ENCODE peak calls at places on chromosomes 1 and 21, in five cellular contexts. One of them, this sample, is unnamed.

GRCh38 chr1:67821263-67821662 is 12.0 kb downstream of the GNG12 start:
- DNase-seq in HCT116: no peak
- DNase-seq in stomach: no peak
- DNase-seq in prostate gland: no peak
- DNase-seq in endothelial cell of umbilical vein: no peak
- DNase-seq in this sample: no peak

GRCh38 chr21:31509108-31510017 is 150.1 kb upstream of the SOD1 start:
- DNase-seq in HCT116: peak; percentile 67
- DNase-seq in endothelial cell of umbilical vein: no peak
- DNase-seq in stomach: no peak
- DNase-seq in prostate gland: no peak
- DNase-seq in this sample: no peak

GRCh38 chr1:55054396-55054795 is 15.0 kb downstream of the PCSK9 start:
- DNase-seq in stomach: no peak
- DNase-seq in endothelial cell of umbilical vein: no peak
- DNase-seq in HCT116: no peak
- DNase-seq in prostate gland: no peak
- DNase-seq in this sample: no peak

GRCh38 chr1:151993084-151993733 is 450 bp downstream of the S100A10 start:
- DNase-seq in prostate gland: no peak
- DNase-seq in endothelial cell of umbilical vein: no peak
- DNase-seq in HCT116: no peak
- DNase-seq in stomach: peak; percentile 42
- DNase-seq in this sample: no peak

GRCh38 chr1:28091043-28091781 is 2.8 kb upstream of the EYA3 start:
- DNase-seq in HCT116: peak; percentile 57
- DNase-seq in prostate gland: peak; percentile 79
- DNase-seq in stomach: peak; percentile 86
- DNase-seq in endothelial cell of umbilical vein: peak; percentile 81
- DNase-seq in this sample: peak; percentile 51

GRCh38 chr1:40692429-40692905 is 963 bp downstream of the NFYC start:
- DNase-seq in stomach: no peak
- DNase-seq in prostate gland: peak; percentile 12
- DNase-seq in HCT116: no peak
- DNase-seq in endothelial cell of umbilical vein: no peak
- DNase-seq in this sample: no peak

GRCh38 chr1:195663549-195664280 is 944.5 kb downstream of the KCNT2 start:
- DNase-seq in stomach: no peak
- DNase-seq in HCT116: peak; percentile 37
- DNase-seq in prostate gland: no peak
- DNase-seq in endothelial cell of umbilical vein: no peak
- DNase-seq in this sample: no peak

GRCh38 chr1:235416662-235417049 is 49.4 kb downstream of the TBCE start:
- DNase-seq in prostate gland: no peak
- DNase-seq in stomach: no peak
- DNase-seq in endothelial cell of umbilical vein: no peak
- DNase-seq in HCT116: no peak
- DNase-seq in this sample: no peak

GRCh38 chr1:237318748-237319147 is 276.8 kb downstream of the RYR2 start:
- DNase-seq in endothelial cell of umbilical vein: no peak
- DNase-seq in stomach: no peak
- DNase-seq in prostate gland: no peak
- DNase-seq in HCT116: no peak
- DNase-seq in this sample: no peak

GRCh38 chr1:1026599-1027413 is 6.9 kb downstream of the AGRN start:
- DNase-seq in stomach: no peak
- DNase-seq in endothelial cell of umbilical vein: no peak
- DNase-seq in HCT116: no peak
- DNase-seq in prostate gland: no peak
- DNase-seq in this sample: no peak

GRCh38 chr21:37828515-37828914 is 87.7 kb downstream of the KCNJ6 start:
- DNase-seq in prostate gland: no peak
- DNase-seq in HCT116: no peak
- DNase-seq in stomach: no peak
- DNase-seq in endothelial cell of umbilical vein: no peak
- DNase-seq in this sample: no peak

GRCh38 chr1:27380766-27381733 is 2.1 kb downstream of the CD164L2 start:
- DNase-seq in prostate gland: no peak
- DNase-seq in endothelial cell of umbilical vein: no peak
- DNase-seq in stomach: no peak
- DNase-seq in HCT116: no peak
- DNase-seq in this sample: no peak

GRCh38 chr1:82086739-82087138 is 286.0 kb downstream of the ADGRL2 start:
- DNase-seq in prostate gland: no peak
- DNase-seq in HCT116: no peak
- DNase-seq in stomach: no peak
- DNase-seq in endothelial cell of umbilical vein: no peak
- DNase-seq in this sample: no peak

GRCh38 chr1:23865543-23865930 is 2.6 kb downstream of the FUCA1 start:
- DNase-seq in stomach: peak; percentile 36
- DNase-seq in endothelial cell of umbilical vein: no peak
- DNase-seq in HCT116: peak; percentile 73
- DNase-seq in prostate gland: peak; percentile 7
- DNase-seq in this sample: peak; percentile 90

GRCh38 chr21:32412162-32412997 is at the start of gene EVA1C:
- DNase-seq in prostate gland: peak; percentile 64
- DNase-seq in endothelial cell of umbilical vein: peak; percentile 69
- DNase-seq in stomach: peak; percentile 83
- DNase-seq in HCT116: no peak
- DNase-seq in this sample: peak; percentile 53

GRCh38 chr1:172414331-172414730 is 6.2 kb upstream of the C1orf105 start:
- DNase-seq in HCT116: no peak
- DNase-seq in stomach: no peak
- DNase-seq in endothelial cell of umbilical vein: no peak
- DNase-seq in prostate gland: no peak
- DNase-seq in this sample: no peak

GRCh38 chr1:231734417-231734816 is 107.8 kb downstream of the DISC1 start:
- DNase-seq in stomach: no peak
- DNase-seq in prostate gland: no peak
- DNase-seq in HCT116: no peak
- DNase-seq in endothelial cell of umbilical vein: no peak
- DNase-seq in this sample: no peak

GRCh38 chr1:200379940-200380588 is 29.8 kb downstream of the ZNF281 start:
- DNase-seq in endothelial cell of umbilical vein: no peak
- DNase-seq in prostate gland: no peak
- DNase-seq in HCT116: no peak
- DNase-seq in stomach: no peak
- DNase-seq in this sample: no peak

GRCh38 chr1:88731475-88731874 is 47.4 kb downstream of the PKN2 start:
- DNase-seq in HCT116: no peak
- DNase-seq in prostate gland: peak; percentile 60
- DNase-seq in endothelial cell of umbilical vein: peak; percentile 85
- DNase-seq in stomach: no peak
- DNase-seq in this sample: no peak

GRCh38 chr21:29025328-29025713 is 853 bp downstream of the USP16 start:
- DNase-seq in prostate gland: no peak
- DNase-seq in HCT116: no peak
- DNase-seq in stomach: no peak
- DNase-seq in endothelial cell of umbilical vein: no peak
- DNase-seq in this sample: no peak

GRCh38 chr1:47710075-47711071 is 272.5 kb downstream of the FOXD2 start:
- DNase-seq in stomach: peak; percentile 83
- DNase-seq in HCT116: peak; percentile 28
- DNase-seq in prostate gland: peak; percentile 63
- DNase-seq in endothelial cell of umbilical vein: peak; percentile 56
- DNase-seq in this sample: peak; percentile 66

GRCh38 chr1:52727114-52727586 is 897 bp downstream of the ZYG11B start:
- DNase-seq in prostate gland: no peak
- DNase-seq in HCT116: no peak
- DNase-seq in endothelial cell of umbilical vein: peak; percentile 24
- DNase-seq in stomach: no peak
- DNase-seq in this sample: no peak

GRCh38 chr1:66012076-66012769 is 219.5 kb downstream of the PDE4B start:
- DNase-seq in endothelial cell of umbilical vein: no peak
- DNase-seq in HCT116: no peak
- DNase-seq in stomach: no peak
- DNase-seq in prostate gland: no peak
- DNase-seq in this sample: no peak

GRCh38 chr1:81804320-81804719 is 3.6 kb downstream of the ADGRL2 start:
- DNase-seq in endothelial cell of umbilical vein: peak; percentile 10
- DNase-seq in HCT116: no peak
- DNase-seq in prostate gland: no peak
- DNase-seq in stomach: no peak
- DNase-seq in this sample: no peak

GRCh38 chr1:61337981-61338848 is 255.9 kb downstream of the NFIA start:
- DNase-seq in HCT116: peak; percentile 73
- DNase-seq in stomach: peak; percentile 73
- DNase-seq in endothelial cell of umbilical vein: peak; percentile 93
- DNase-seq in prostate gland: peak; percentile 86
- DNase-seq in this sample: peak; percentile 74

GRCh38 chr1:32724678-32725594 is 22.4 kb upstream of the SYNC start:
- DNase-seq in prostate gland: no peak
- DNase-seq in HCT116: peak; percentile 66
- DNase-seq in endothelial cell of umbilical vein: peak; percentile 84
- DNase-seq in stomach: peak; percentile 58
- DNase-seq in this sample: no peak

GRCh38 chr1:209645574-209646452 is 6.4 kb downstream of the LAMB3 start:
- DNase-seq in HCT116: no peak
- DNase-seq in endothelial cell of umbilical vein: no peak
- DNase-seq in prostate gland: no peak
- DNase-seq in stomach: no peak
- DNase-seq in this sample: no peak

GRCh38 chr1:228005511-228006033 is 1.2 kb upstream of the WNT3A start:
- DNase-seq in endothelial cell of umbilical vein: no peak
- DNase-seq in prostate gland: no peak
- DNase-seq in HCT116: no peak
- DNase-seq in stomach: peak; percentile 11
- DNase-seq in this sample: peak; percentile 16

GRCh38 chr21:14785679-14786078 is 239.6 kb upstream of the SAMSN1 start:
- DNase-seq in stomach: no peak
- DNase-seq in HCT116: no peak
- DNase-seq in endothelial cell of umbilical vein: no peak
- DNase-seq in prostate gland: no peak
- DNase-seq in this sample: no peak

DNA sequence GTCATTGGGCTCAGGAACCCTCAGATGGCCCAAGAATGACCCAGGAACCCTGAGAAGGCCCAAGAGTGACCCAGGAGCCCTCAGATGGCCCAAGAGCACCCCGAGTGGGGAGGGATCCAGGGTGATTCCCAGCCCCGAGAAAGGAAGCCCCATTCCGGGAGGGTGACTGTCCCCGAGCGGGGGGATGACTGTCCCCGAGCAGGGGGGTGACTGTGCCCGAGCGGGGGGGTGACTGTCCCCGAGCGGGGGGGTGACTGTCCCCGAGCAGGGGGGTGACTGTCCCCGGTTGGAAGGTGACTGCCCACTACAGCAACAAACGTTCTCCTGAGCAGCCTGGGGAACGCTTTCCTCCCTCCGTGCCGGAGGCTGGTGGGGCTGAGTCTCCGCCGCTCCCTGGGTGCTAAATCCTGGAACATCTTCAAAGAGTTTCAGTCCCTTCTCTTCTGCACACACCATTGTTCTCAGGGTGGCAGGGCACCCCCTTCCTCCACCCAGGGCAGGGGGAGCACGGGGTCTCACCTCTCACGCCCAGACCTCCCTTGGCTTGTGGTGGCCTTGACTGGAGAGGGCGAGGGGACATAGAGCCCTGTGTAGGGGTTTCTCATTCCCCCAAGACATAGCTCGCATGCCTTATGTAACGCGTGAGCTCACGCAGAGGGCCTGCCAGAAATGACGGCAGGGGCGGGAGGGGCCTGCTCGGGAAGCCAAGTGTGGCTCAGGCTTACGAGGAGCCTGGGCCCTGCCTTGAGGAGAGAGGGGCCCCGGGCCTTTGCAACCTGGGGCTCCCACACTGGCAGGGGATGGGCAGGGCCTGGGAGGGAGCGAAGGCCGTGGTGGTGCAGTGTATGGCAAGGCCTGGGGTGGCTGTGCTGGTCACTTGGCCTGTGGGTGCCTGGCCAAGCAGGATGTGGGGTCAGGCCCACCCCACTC is 14.3 kb upstream of the SKI start:
- DNase-seq in endothelial cell of umbilical vein: peak; percentile 48
- DNase-seq in stomach: no peak
- DNase-seq in prostate gland: peak; percentile 70
- DNase-seq in HCT116: no peak
- DNase-seq in this sample: no peak
- H3K4me3 ChIP-seq in endothelial cell of umbilical vein: no peak overlapping the region
- H3K4me3 ChIP-seq in stomach: no peak overlapping the region
- H3K4me3 ChIP-seq in prostate gland: peak overlapping the region; percentile 9
- H3K4me3 ChIP-seq in HCT116: no peak overlapping the region
- H3K4me3 ChIP-seq in this sample: peak overlapping the region; percentile 60

DNA sequence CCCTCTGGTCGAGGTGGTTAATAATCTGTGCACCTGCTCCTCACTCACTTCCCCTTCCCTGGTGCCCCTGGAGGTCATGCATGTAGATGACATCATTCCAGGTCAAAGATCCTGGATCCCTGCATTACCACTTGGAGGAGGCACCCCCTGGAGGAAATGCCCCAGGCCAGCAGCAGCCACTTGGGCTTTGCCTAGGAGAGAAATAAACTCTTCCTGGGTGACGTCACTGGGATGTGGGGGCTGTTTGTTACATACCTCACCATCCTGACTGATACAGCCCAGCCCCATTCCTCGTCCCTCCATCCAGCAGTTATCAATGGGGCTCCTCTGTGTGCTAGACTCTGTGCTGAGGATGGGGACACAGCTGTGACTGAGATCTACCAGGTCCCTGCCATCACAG is 433.6 kb downstream of the PTPRU start:
- DNase-seq in stomach: no peak
- DNase-seq in prostate gland: no peak
- DNase-seq in endothelial cell of umbilical vein: no peak
- DNase-seq in HCT116: no peak
- DNase-seq in this sample: no peak
- H3K4me1 ChIP-seq in stomach: no peaks in the 10 kb centered on the region
- H3K4me1 ChIP-seq in prostate gland: no peaks in the 10 kb centered on the region
- H3K4me1 ChIP-seq in endothelial cell of umbilical vein: no peaks in the 10 kb centered on the region
- H3K4me1 ChIP-seq in HCT116: peaks cover 22% of the 10 kb centered on the region
- H3K4me1 ChIP-seq in this sample: no peaks in the 10 kb centered on the region

GRCh38 chr1:176241385-176242015 is 34.4 kb upstream of the COP1 start:
- DNase-seq in endothelial cell of umbilical vein: peak; percentile 24
- DNase-seq in HCT116: peak; percentile 51
- DNase-seq in stomach: no peak
- DNase-seq in prostate gland: no peak
- DNase-seq in this sample: no peak
- TF ChIP-seq POLR2AphosphoS5 in endothelial cell of umbilical vein: no peak
- TF ChIP-seq POLR2AphosphoS5 in HCT116: peak; percentile 49
- TF ChIP-seq POLR2AphosphoS5 in stomach: no peak
- TF ChIP-seq POLR2AphosphoS5 in prostate gland: no peak
- TF ChIP-seq POLR2AphosphoS5 in this sample: no peak

DNA sequence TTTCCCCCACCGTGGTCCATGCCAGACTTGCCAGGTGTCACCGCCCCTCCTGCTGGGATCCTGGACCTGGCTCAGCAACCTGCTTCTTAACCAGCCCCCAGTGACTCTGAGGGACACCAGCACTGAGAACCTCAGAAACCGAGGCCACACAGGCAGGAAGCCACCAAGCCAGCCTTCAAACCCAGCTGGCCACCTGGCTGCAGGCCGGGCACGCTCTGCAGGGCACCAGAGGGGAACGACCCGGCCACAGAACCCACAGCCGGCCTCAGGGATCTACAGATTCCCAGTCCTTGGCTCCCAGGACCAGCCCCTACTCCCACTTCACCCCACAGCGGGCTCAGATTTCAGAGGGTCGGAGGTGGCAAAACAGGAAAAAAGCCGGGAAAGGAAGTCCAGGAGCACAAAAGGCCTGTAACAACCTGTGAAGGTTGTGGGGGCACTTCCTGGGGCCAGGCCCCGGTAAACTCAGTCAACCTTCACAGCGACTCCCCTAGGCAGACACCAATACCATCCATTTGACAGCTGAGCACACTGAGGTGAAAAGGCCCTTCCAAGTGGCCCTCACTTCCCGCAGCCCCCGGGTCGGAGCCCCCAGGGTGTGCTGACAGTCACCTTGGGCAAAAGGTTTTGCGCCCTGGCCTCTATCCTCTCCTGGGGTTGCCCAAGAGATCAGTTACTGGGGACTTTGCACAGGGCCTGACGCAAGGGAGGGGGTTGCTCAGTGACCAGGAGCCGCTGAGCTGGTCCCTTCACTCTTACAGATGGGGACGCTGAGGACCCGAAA is 14.1 kb downstream of the RUNX3 start:
- DNase-seq in endothelial cell of umbilical vein: no peak
- DNase-seq in HCT116: no peak
- DNase-seq in stomach: no peak
- DNase-seq in prostate gland: no peak
- DNase-seq in this sample: no peak
- H3K4me3 ChIP-seq in endothelial cell of umbilical vein: no peak overlapping the region
- H3K4me3 ChIP-seq in HCT116: no peak overlapping the region
- H3K4me3 ChIP-seq in stomach: no peak overlapping the region
- H3K4me3 ChIP-seq in prostate gland: no peak overlapping the region
- H3K4me3 ChIP-seq in this sample: no peak overlapping the region

This sample was measured in breast epithelium.